ENCODE peak calls at places on chromosomes 12 and 14, in seven cellular contexts. H is IMR-90, T is H1, C is mesendoderm, F is H9, G is mesenchymal stem cell, Y is trophoblast cell. Q is an unnamed sample.

GRCh38 chr14:72962829-72963312 is 36.6 kb downstream of the DCAF4 start:
- DNase-seq in H (peak; percentile 95), T (peak; percentile 67), C (peak; percentile 86), F (peak; percentile 70), G (peak; percentile 71), Y (no peak), Q (peak; percentile 11)

GRCh38 chr12:24945822-24946221 is 3.1 kb downstream of the BCAT1 start:
- DNase-seq in H (no peak), T (no peak), C (no peak), F (no peak), G (no peak), Y (no peak), Q (no peak)

GRCh38 chr12:10362828-10363664 is 26.8 kb downstream of the KLRK1 start:
- DNase-seq in H (no peak), T (no peak), C (peak; percentile 65), F (no peak), G (peak; percentile 52), Y (no peak), Q (no peak)

GRCh38 chr12:111029305-111029704 is 108.9 kb upstream of the MYL2 start:
- DNase-seq in H (no peak), T (no peak), C (no peak), F (no peak), G (no peak), Y (no peak), Q (no peak)

GRCh38 chr12:116931665-116932064 is 20.9 kb downstream of the FBXW8 start:
- DNase-seq in H (no peak), T (no peak), C (no peak), F (no peak), G (peak; percentile 71), Y (no peak), Q (no peak)

GRCh38 chr12:47850153-47851084 is 30.7 kb upstream of the HDAC7 start:
- DNase-seq in H (peak; percentile 83), T (no peak), C (peak; percentile 88), F (peak; percentile 43), G (peak; percentile 79), Y (peak; percentile 82), Q (no peak)

GRCh38 chr14:35695072-35695471 is 114.0 kb downstream of the RALGAPA1 start:
- DNase-seq in H (no peak), T (no peak), C (no peak), F (no peak), G (no peak), Y (no peak), Q (no peak)

GRCh38 chr14:54424479-54424901 is 16.7 kb downstream of the CNIH1 start:
- DNase-seq in H (no peak), T (no peak), C (no peak), F (no peak), G (no peak), Y (no peak), Q (no peak)

GRCh38 chr12:113875681-113876080 is 90.4 kb downstream of the RBM19 start:
- DNase-seq in H (peak; percentile 78), T (no peak), C (peak; percentile 30), F (no peak), G (peak; percentile 89), Y (no peak), Q (no peak)

GRCh38 chr12:102730996-102731395 is 186.0 kb downstream of the PAH start:
- DNase-seq in H (no peak), T (no peak), C (peak; percentile 5), F (peak; percentile 38), G (no peak), Y (no peak), Q (no peak)

GRCh38 chr12:29516431-29516875 is 19.0 kb upstream of the OVCH1 start:
- DNase-seq in H (peak; percentile 68), T (no peak), C (no peak), F (no peak), G (peak; percentile 70), Y (no peak), Q (no peak)

GRCh38 chr12:18926188-18926587 is 188.3 kb downstream of the CAPZA3 start:
- DNase-seq in H (no peak), T (no peak), C (no peak), F (no peak), G (no peak), Y (no peak), Q (no peak)

GRCh38 chr14:93317836-93318807 is 14.7 kb downstream of the BTBD7 start:
- DNase-seq in H (peak; percentile 41), T (no peak), C (peak; percentile 55), F (no peak), G (peak; percentile 86), Y (peak; percentile 35), Q (no peak)

GRCh38 chr12:552466-552865 is 92.7 kb downstream of the B4GALNT3 start:
- DNase-seq in H (no peak), T (no peak), C (no peak), F (no peak), G (no peak), Y (no peak), Q (no peak)

GRCh38 chr12:106063826-106064575 is 74.8 kb downstream of the NUAK1 start:
- DNase-seq in H (no peak), T (no peak), C (no peak), F (no peak), G (no peak), Y (no peak), Q (no peak)

GRCh38 chr14:65910108-65910507 is 497.6 kb downstream of the FUT8 start:
- DNase-seq in H (peak; percentile 28), T (no peak), C (peak; percentile 46), F (no peak), G (peak; percentile 1), Y (no peak), Q (no peak)

GRCh38 chr14:89407856-89408255 is 9.2 kb downstream of the FOXN3 start:
- DNase-seq in H (peak; percentile 63), T (no peak), C (peak; percentile 57), F (no peak), G (peak; percentile 55), Y (peak; percentile 66), Q (no peak)

GRCh38 chr12:25054076-25054782 is 105.3 kb upstream of the BCAT1 start:
- DNase-seq in H (no peak), T (no peak), C (no peak), F (no peak), G (no peak), Y (no peak), Q (no peak)

GRCh38 chr12:12561305-12562015 is 1.2 kb downstream of the DUSP16 start:
- DNase-seq in H (peak; percentile 46), T (peak; percentile 68), C (peak; percentile 71), F (peak; percentile 65), G (peak; percentile 74), Y (peak; percentile 56), Q (peak; percentile 40)

GRCh38 chr12:12563529-12563928 is 866 bp upstream of the DUSP16 start:
- DNase-seq in H (peak; percentile 32), T (no peak), C (no peak), F (no peak), G (peak; percentile 51), Y (peak; percentile 20), Q (no peak)

GRCh38 chr12:12560587-12561304 is 1.9 kb downstream of the DUSP16 start:
- DNase-seq in H (peak; percentile 69), T (no peak), C (peak; percentile 75), F (no peak), G (peak; percentile 81), Y (peak; percentile 65), Q (peak; percentile 17)

GRCh38 chr12:12562016-12562483 is 613 bp downstream of the DUSP16 start:
- DNase-seq in H (peak; percentile 18), T (no peak), C (peak; percentile 81), F (peak; percentile 51), G (peak; percentile 58), Y (peak; percentile 45), Q (peak; percentile 68)

DNA sequence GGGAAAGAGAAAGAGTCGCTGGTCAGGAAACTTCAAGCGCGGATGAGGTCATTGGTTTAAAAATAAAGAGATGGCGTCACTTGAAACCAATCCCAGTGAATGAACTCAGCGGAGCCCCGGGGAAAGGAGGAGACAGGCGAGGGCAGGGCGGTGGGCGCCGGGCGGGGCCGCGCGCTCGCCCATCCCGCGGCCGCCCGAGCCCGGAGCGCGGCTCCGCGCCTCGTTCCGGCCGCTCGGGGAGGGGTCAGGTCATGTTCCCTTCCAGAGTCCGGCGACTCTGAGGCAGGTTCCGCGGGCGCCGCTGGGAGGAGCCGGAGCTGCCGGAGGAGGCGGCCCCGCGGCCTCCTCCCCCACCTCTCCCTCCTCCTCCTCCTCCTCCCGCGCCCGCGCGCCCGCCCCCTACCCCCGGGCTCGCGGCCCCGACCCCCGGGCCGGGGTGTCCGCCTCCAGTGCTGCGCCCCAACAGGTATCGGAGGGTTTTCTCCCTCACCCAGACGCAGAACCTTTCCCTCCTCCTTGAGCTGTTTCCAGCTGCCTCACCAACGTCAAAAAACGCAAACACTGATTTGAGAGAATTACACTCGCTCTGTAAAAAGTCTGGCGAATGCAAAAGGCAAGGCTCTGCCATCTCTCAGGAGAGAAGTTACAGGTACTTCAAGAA is at the start of gene DUSP16:
- DNase-seq in H (peak; percentile 95), T (peak; percentile 87), C (peak; percentile 99), F (peak; percentile 97), G (peak; percentile 98), Y (peak; percentile 96), Q (peak; percentile 92)
- H2BK5ac ChIP-seq in H (peak within 1 kb of the TSS; percentile 87), T (peak within 1 kb of the TSS; percentile 83), C (no peak within 1 kb of the TSS), F (no peak within 1 kb of the TSS), G (peak within 1 kb of the TSS; percentile 89), Y (peak within 1 kb of the TSS; percentile 97), Q (peak within 1 kb of the TSS; percentile 66)

DNA sequence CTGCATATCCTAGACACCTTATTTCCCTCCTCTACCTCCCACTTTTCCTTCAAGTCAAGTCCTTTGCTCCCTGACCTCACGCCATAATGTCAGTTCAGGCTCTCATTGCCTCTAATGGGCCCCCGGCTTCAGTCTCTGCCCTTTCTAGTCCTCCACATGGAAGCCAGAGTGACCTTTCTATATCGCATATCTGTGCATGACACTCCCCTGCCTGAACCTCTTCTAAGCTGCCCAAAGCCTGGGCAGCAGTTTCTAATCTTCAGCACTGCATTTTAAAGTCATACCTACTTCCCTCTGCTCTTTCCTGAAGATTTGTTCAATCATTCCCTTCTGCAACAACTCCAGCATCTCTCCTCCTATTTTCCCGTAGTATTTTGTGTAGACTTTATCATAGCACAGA is 45.5 kb downstream of the ESR2 start:
- DNase-seq in H (no peak), T (no peak), C (no peak), F (no peak), G (no peak), Y (no peak), Q (no peak)
- H2BK5ac ChIP-seq in H (no peak overlapping the region), T (no peak overlapping the region), C (no peak overlapping the region), F (no peak overlapping the region), G (no peak overlapping the region), Y (no peak overlapping the region), Q (no peak overlapping the region)

GRCh38 chr14:29352681-29353080 is 575.0 kb downstream of the PRKD1 start:
- DNase-seq in H (no peak), T (no peak), C (no peak), F (no peak), G (no peak), Y (no peak), Q (no peak)
- H2BK5ac ChIP-seq in H (no peak overlapping the region), T (no peak overlapping the region), C (no peak overlapping the region), F (no peak overlapping the region), G (no peak overlapping the region), Y (no peak overlapping the region), Q (no peak overlapping the region)

GRCh38 chr12:122483969-122484368 is 16.8 kb downstream of the ZCCHC8 start:
- DNase-seq in H (no peak), T (no peak), C (no peak), F (no peak), G (no peak), Y (no peak), Q (no peak)

GRCh38 chr12:122486805-122487426 is 13.8 kb downstream of the ZCCHC8 start:
- DNase-seq in H (no peak), T (peak; percentile 26), C (no peak), F (no peak), G (no peak), Y (no peak), Q (no peak)

GRCh38 chr12:122491991-122492390 is 8.7 kb downstream of the ZCCHC8 start:
- DNase-seq in H (peak; percentile 70), T (no peak), C (no peak), F (no peak), G (no peak), Y (no peak), Q (no peak)

GRCh38 chr12:122489038-122489437 is 11.7 kb downstream of the ZCCHC8 start:
- DNase-seq in H (no peak), T (no peak), C (no peak), F (no peak), G (no peak), Y (no peak), Q (no peak)
- H2BK5ac ChIP-seq in H (no peak overlapping the region), T (no peak overlapping the region), C (no peak overlapping the region), F (no peak overlapping the region), G (no peak overlapping the region), Y (no peak overlapping the region), Q (no peak overlapping the region)

Q was measured in neuronal stem cell.